ENCODE peak calls at places on chromosomes 7 and 10, in six cellular contexts. R is adrenal gland; I is activated naive CD4-positive, alpha-beta T cell; T is fibroblast of the aortic adventitia; P is skeletal muscle cell; L is NCI-H748 treated with DMSO at 0.1 percent for 48 hours. K is an unnamed sample.

GRCh38 chr7:128056901-128057300 is 25.7 kb upstream of the LRRC4 start:
- DNase-seq in R (no peak), I (no peak), T (peak), P (peak), L (no peak), K (no peak)

GRCh38 chr7:145986248-145986874 is 130.2 kb upstream of the CNTNAP2 start:
- DNase-seq in R (no peak), I (no peak), T (no peak), P (no peak), L (no peak), K (no peak)

GRCh38 chr7:76020031-76020714 is 25.8 kb upstream of the TMEM120A start:
- DNase-seq in R (peak), I (peak), T (peak), P (no peak), L (peak), K (peak)

GRCh38 chr10:74177140-74177677 is 26.2 kb downstream of the ADK start:
- DNase-seq in R (peak), I (no peak), T (peak), P (no peak), L (peak), K (no peak)

GRCh38 chr7:79282051-79282694 is 171.3 kb downstream of the MAGI2 start:
- DNase-seq in R (peak), I (no peak), T (peak), P (peak), L (no peak), K (peak)

GRCh38 chr7:110448918-110449317 is 642.0 kb upstream of the LRRN3 start:
- DNase-seq in R (no peak), I (no peak), T (no peak), P (no peak), L (no peak), K (no peak)

GRCh38 chr10:96327462-96327861 is 23.2 kb downstream of the DNTT start:
- DNase-seq in R (no peak), I (no peak), T (no peak), P (no peak), L (no peak), K (no peak)

GRCh38 chr7:112487938-112488575 is 7.3 kb downstream of the LSMEM1 start:
- DNase-seq in R (no peak), I (no peak), T (no peak), P (no peak), L (no peak), K (no peak)

K was measured in NCI-H1092 treated with DMSO at 0.1 percent for 48 hours.